ENCODE peak calls at places on chromosome 9, in five cellular contexts. R, Q, X, W and M are unnamed samples.

GRCh38 chr9:133204993-133205336 is 4.1 kb downstream of the OBP2B start:
- DNase-seq in R (no peak), Q (peak), X (no peak), W (no peak), M (no peak)

GRCh38 chr9:84339951-84340350 is 607 bp downstream of the SLC28A3 start:
- DNase-seq in R (no peak), Q (no peak), X (no peak), W (no peak), M (peak)

GRCh38 chr9:135075234-135076142 is 12.0 kb upstream of the OLFM1 start:
- DNase-seq in R (peak), Q (peak), X (no peak), W (no peak), M (peak)

GRCh38 chr9:89523948-89524347 is 26.0 kb upstream of the SEMA4D start:
- DNase-seq in R (no peak), Q (peak), X (no peak), W (no peak), M (no peak)

GRCh38 chr9:122143296-122143695 is 16.3 kb downstream of the NDUFA8 start:
- DNase-seq in R (no peak), Q (no peak), X (no peak), W (no peak), M (no peak)

GRCh38 chr9:121362813-121363585 is 7.1 kb downstream of the STOM start:
- DNase-seq in R (no peak), Q (no peak), X (no peak), W (no peak), M (no peak)

GRCh38 chr9:136854842-136855460 is 2.8 kb downstream of the MAMDC4 start:
- DNase-seq in R (no peak), Q (no peak), X (no peak), W (no peak), M (no peak)

GRCh38 chr9:120392711-120393110 is 187.3 kb downstream of the CDK5RAP2 start:
- DNase-seq in R (no peak), Q (no peak), X (no peak), W (no peak), M (no peak)

GRCh38 chr9:81815781-81816180 is 112.4 kb upstream of the SPATA31D4 start:
- DNase-seq in R (no peak), Q (no peak), X (no peak), W (no peak), M (no peak)

GRCh38 chr9:82456621-82457020 is 468.0 kb downstream of the SPATA31D1 start:
- DNase-seq in R (no peak), Q (no peak), X (no peak), W (no peak), M (no peak)

GRCh38 chr9:126704157-126704941 is 90.6 kb downstream of the LMX1B start:
- DNase-seq in R (peak), Q (peak), X (no peak), W (no peak), M (peak)

GRCh38 chr9:81078555-81078954 is 610.8 kb downstream of the TLE1 start:
- DNase-seq in R (no peak), Q (no peak), X (no peak), W (no peak), M (no peak)

GRCh38 chr9:132408521-132408920 is 1.5 kb upstream of the CFAP77 start:
- DNase-seq in R (no peak), Q (no peak), X (no peak), W (no peak), M (no peak)

GRCh38 chr9:124248992-124249391 is 8.8 kb upstream of the NEK6 start:
- DNase-seq in R (no peak), Q (no peak), X (no peak), W (no peak), M (no peak)

GRCh38 chr9:79201641-79202040 is 370.1 kb upstream of the TLE4 start:
- DNase-seq in R (no peak), Q (no peak), X (no peak), W (no peak), M (no peak)

GRCh38 chr9:88742483-88742882 is 207.5 kb downstream of the NXNL2 start:
- DNase-seq in R (no peak), Q (no peak), X (no peak), W (no peak), M (no peak)

GRCh38 chr9:87387351-87388055 is 110.2 kb upstream of the DAPK1 start:
- DNase-seq in R (no peak), Q (no peak), X (no peak), W (no peak), M (no peak)